ENCODE peak calls at places on chromosomes 1 and 21, in five cellular contexts. One of them, this sample, is unnamed.

GRCh38 chr1:156508205-156508954 is 7.8 kb upstream of the MEF2D start:
- DNase-seq in NCI-H774: no peak
- DNase-seq in aorta: peak
- DNase-seq in stimulated activated CD8-positive, alpha-beta memory T cell treated with anti-CD3 and anti-CD28 coated beads, Interleukin-7, amount 100 ng/mL, for 1 hour: no peak
- DNase-seq in H4: no peak
- DNase-seq in this sample: no peak

GRCh38 chr1:66269222-66269621 is 264.7 kb upstream of the SGIP1 start:
- DNase-seq in NCI-H774: no peak
- DNase-seq in aorta: no peak
- DNase-seq in stimulated activated CD8-positive, alpha-beta memory T cell treated with anti-CD3 and anti-CD28 coated beads, Interleukin-7, amount 100 ng/mL, for 1 hour: no peak
- DNase-seq in H4: no peak
- DNase-seq in this sample: no peak

GRCh38 chr1:160546942-160547341 is 23.9 kb upstream of the SLAMF6 start:
- DNase-seq in NCI-H774: no peak
- DNase-seq in aorta: peak
- DNase-seq in stimulated activated CD8-positive, alpha-beta memory T cell treated with anti-CD3 and anti-CD28 coated beads, Interleukin-7, amount 100 ng/mL, for 1 hour: no peak
- DNase-seq in H4: no peak
- DNase-seq in this sample: no peak

GRCh38 chr1:247332901-247333361 is 1.3 kb upstream of the ZNF496 start:
- DNase-seq in NCI-H774: peak
- DNase-seq in aorta: peak
- DNase-seq in stimulated activated CD8-positive, alpha-beta memory T cell treated with anti-CD3 and anti-CD28 coated beads, Interleukin-7, amount 100 ng/mL, for 1 hour: no peak
- DNase-seq in H4: no peak
- DNase-seq in this sample: no peak

GRCh38 chr1:222546548-222547259 is 1.2 kb downstream of the HHIPL2 start:
- DNase-seq in NCI-H774: no peak
- DNase-seq in aorta: peak
- DNase-seq in stimulated activated CD8-positive, alpha-beta memory T cell treated with anti-CD3 and anti-CD28 coated beads, Interleukin-7, amount 100 ng/mL, for 1 hour: no peak
- DNase-seq in H4: peak
- DNase-seq in this sample: no peak

GRCh38 chr1:20618550-20618949 is 14.7 kb upstream of the PINK1 start:
- DNase-seq in NCI-H774: no peak
- DNase-seq in aorta: no peak
- DNase-seq in stimulated activated CD8-positive, alpha-beta memory T cell treated with anti-CD3 and anti-CD28 coated beads, Interleukin-7, amount 100 ng/mL, for 1 hour: no peak
- DNase-seq in H4: no peak
- DNase-seq in this sample: no peak

GRCh38 chr1:66599899-66600737 is 66.2 kb downstream of the SGIP1 start:
- DNase-seq in NCI-H774: no peak
- DNase-seq in aorta: no peak
- DNase-seq in stimulated activated CD8-positive, alpha-beta memory T cell treated with anti-CD3 and anti-CD28 coated beads, Interleukin-7, amount 100 ng/mL, for 1 hour: no peak
- DNase-seq in H4: no peak
- DNase-seq in this sample: no peak

GRCh38 chr1:219071209-219071608 is 102.5 kb upstream of the LYPLAL1 start:
- DNase-seq in NCI-H774: no peak
- DNase-seq in aorta: no peak
- DNase-seq in stimulated activated CD8-positive, alpha-beta memory T cell treated with anti-CD3 and anti-CD28 coated beads, Interleukin-7, amount 100 ng/mL, for 1 hour: no peak
- DNase-seq in H4: no peak
- DNase-seq in this sample: no peak

GRCh38 chr1:50426702-50427085 is 3.5 kb upstream of the DMRTA2 start:
- DNase-seq in NCI-H774: no peak
- DNase-seq in aorta: no peak
- DNase-seq in stimulated activated CD8-positive, alpha-beta memory T cell treated with anti-CD3 and anti-CD28 coated beads, Interleukin-7, amount 100 ng/mL, for 1 hour: no peak
- DNase-seq in H4: no peak
- DNase-seq in this sample: no peak

GRCh38 chr1:235408503-235408960 is 41.3 kb downstream of the TBCE start:
- DNase-seq in NCI-H774: no peak
- DNase-seq in aorta: no peak
- DNase-seq in stimulated activated CD8-positive, alpha-beta memory T cell treated with anti-CD3 and anti-CD28 coated beads, Interleukin-7, amount 100 ng/mL, for 1 hour: no peak
- DNase-seq in H4: no peak
- DNase-seq in this sample: no peak

GRCh38 chr1:4062992-4063391 is 162.9 kb upstream of the C1orf174 start:
- DNase-seq in NCI-H774: no peak
- DNase-seq in aorta: no peak
- DNase-seq in stimulated activated CD8-positive, alpha-beta memory T cell treated with anti-CD3 and anti-CD28 coated beads, Interleukin-7, amount 100 ng/mL, for 1 hour: no peak
- DNase-seq in H4: no peak
- DNase-seq in this sample: no peak

GRCh38 chr1:181075727-181076350 is 12.7 kb upstream of the IER5 start:
- DNase-seq in NCI-H774: no peak
- DNase-seq in aorta: no peak
- DNase-seq in stimulated activated CD8-positive, alpha-beta memory T cell treated with anti-CD3 and anti-CD28 coated beads, Interleukin-7, amount 100 ng/mL, for 1 hour: no peak
- DNase-seq in H4: no peak
- DNase-seq in this sample: no peak

GRCh38 chr1:110605901-110606783 is at the start of gene KCNA2:
- DNase-seq in NCI-H774: no peak
- DNase-seq in aorta: no peak
- DNase-seq in stimulated activated CD8-positive, alpha-beta memory T cell treated with anti-CD3 and anti-CD28 coated beads, Interleukin-7, amount 100 ng/mL, for 1 hour: no peak
- DNase-seq in H4: no peak
- DNase-seq in this sample: no peak

GRCh38 chr1:109895720-109896504 is 14.7 kb upstream of the CSF1 start:
- DNase-seq in NCI-H774: no peak
- DNase-seq in aorta: peak
- DNase-seq in stimulated activated CD8-positive, alpha-beta memory T cell treated with anti-CD3 and anti-CD28 coated beads, Interleukin-7, amount 100 ng/mL, for 1 hour: no peak
- DNase-seq in H4: peak
- DNase-seq in this sample: no peak

GRCh38 chr1:52603301-52603675 is 1.1 kb downstream of the GPX7 start:
- DNase-seq in NCI-H774: no peak
- DNase-seq in aorta: no peak
- DNase-seq in stimulated activated CD8-positive, alpha-beta memory T cell treated with anti-CD3 and anti-CD28 coated beads, Interleukin-7, amount 100 ng/mL, for 1 hour: no peak
- DNase-seq in H4: no peak
- DNase-seq in this sample: no peak

GRCh38 chr1:214029796-214030195 is 42.0 kb downstream of the PROX1 start:
- DNase-seq in NCI-H774: no peak
- DNase-seq in aorta: no peak
- DNase-seq in stimulated activated CD8-positive, alpha-beta memory T cell treated with anti-CD3 and anti-CD28 coated beads, Interleukin-7, amount 100 ng/mL, for 1 hour: no peak
- DNase-seq in H4: no peak
- DNase-seq in this sample: no peak

GRCh38 chr21:33029975-33030461 is 4.3 kb downstream of the OLIG2 start:
- DNase-seq in NCI-H774: no peak
- DNase-seq in aorta: no peak
- DNase-seq in stimulated activated CD8-positive, alpha-beta memory T cell treated with anti-CD3 and anti-CD28 coated beads, Interleukin-7, amount 100 ng/mL, for 1 hour: no peak
- DNase-seq in H4: no peak
- DNase-seq in this sample: no peak

This sample was measured in activated CD4-positive, CD25-positive, alpha-beta regulatory T cell treated with anti-CD3 and anti-CD28 coated beads, Interleukin-2, amount 50 U/mL, for 16 hours.